ENCODE peak calls at places on chromosome 19, in seven cellular contexts. P is IMR-90, F is neuronal stem cell, A is H9, L is neural progenitor cell, W is astrocyte, H is mammary epithelial cell. R is an unnamed sample.

GRCh38 chr19:7927605-7928333 is 1.8 kb upstream of the CTXN1 start:
- DNase-seq in P (no peak), F (no peak), A (no peak), L (no peak), W (no peak), H (no peak), R (no peak)

GRCh38 chr19:6963937-6964336 is 57.3 kb downstream of the MBD3L2B start:
- DNase-seq in P (no peak), F (no peak), A (no peak), L (no peak), W (no peak), H (no peak), R (peak)

GRCh38 chr19:36051236-36051635 is 2.8 kb downstream of the THAP8 start:
- DNase-seq in P (no peak), F (no peak), A (peak), L (peak), W (no peak), H (no peak), R (peak)

GRCh38 chr19:7699422-7700127 is 2.4 kb downstream of the FCER2 start:
- DNase-seq in P (no peak), F (no peak), A (no peak), L (no peak), W (no peak), H (peak), R (no peak)

GRCh38 chr19:35451278-35452096 is 3.4 kb downstream of the FFAR2 start:
- DNase-seq in P (no peak), F (no peak), A (no peak), L (no peak), W (no peak), H (no peak), R (peak)

GRCh38 chr19:41339936-41340335 is 13.8 kb downstream of the TGFB1 start:
- DNase-seq in P (peak), F (no peak), A (no peak), L (no peak), W (peak), H (no peak), R (no peak)

GRCh38 chr19:15155296-15155695 is 45.5 kb downstream of the NOTCH3 start:
- DNase-seq in P (no peak), F (no peak), A (no peak), L (no peak), W (no peak), H (no peak), R (no peak)

GRCh38 chr19:42324655-42325307 is 654 bp upstream of the MEGF8 start:
- DNase-seq in P (no peak), F (no peak), A (no peak), L (peak), W (no peak), H (no peak), R (no peak)

GRCh38 chr19:18377026-18377425 is 8.9 kb upstream of the GDF15 start:
- DNase-seq in P (no peak), F (no peak), A (no peak), L (no peak), W (no peak), H (no peak), R (no peak)

GRCh38 chr19:47186337-47187022 is 44.5 kb downstream of the BBC3 start:
- DNase-seq in P (no peak), F (no peak), A (no peak), L (no peak), W (no peak), H (no peak), R (no peak)

GRCh38 chr19:46497773-46498172 is 2.1 kb upstream of the PNMA8B start:
- DNase-seq in P (peak), F (no peak), A (no peak), L (no peak), W (no peak), H (no peak), R (no peak)

GRCh38 chr19:49512970-49513745 is 697 bp downstream of the FCGRT start:
- DNase-seq in P (no peak), F (peak), A (peak), L (peak), W (no peak), H (no peak), R (peak)

GRCh38 chr19:54339646-54340358 is 840 bp upstream of the LILRA4 start:
- DNase-seq in P (no peak), F (no peak), A (no peak), L (no peak), W (no peak), H (no peak), R (peak)

GRCh38 chr19:40685563-40685962 is 4.9 kb downstream of the NUMBL start:
- DNase-seq in P (no peak), F (no peak), A (no peak), L (no peak), W (no peak), H (no peak), R (no peak)

GRCh38 chr19:4807188-4807587 is 15.7 kb downstream of the FEM1A start:
- DNase-seq in P (no peak), F (no peak), A (no peak), L (no peak), W (no peak), H (no peak), R (peak)

GRCh38 chr19:4704317-4704673 is 19.3 kb downstream of the DPP9 start:
- DNase-seq in P (no peak), F (no peak), A (no peak), L (no peak), W (no peak), H (no peak), R (no peak)

GRCh38 chr19:3656073-3656746 is 29.6 kb upstream of the CACTIN start:
- DNase-seq in P (peak), F (no peak), A (no peak), L (no peak), W (peak), H (no peak), R (no peak)

GRCh38 chr19:16078759-16079707 is 2.7 kb downstream of the TPM4 start:
- DNase-seq in P (peak), F (no peak), A (no peak), L (peak), W (peak), H (peak), R (peak)

GRCh38 chr19:55504981-55505380 is 16.7 kb downstream of the SSC5D start:
- DNase-seq in P (no peak), F (no peak), A (no peak), L (no peak), W (no peak), H (no peak), R (no peak)

GRCh38 chr19:31279436-31279765 is 69.8 kb downstream of the TSHZ3 start:
- DNase-seq in P (no peak), F (no peak), A (no peak), L (no peak), W (no peak), H (no peak), R (no peak)

GRCh38 chr19:4376991-4377781 is 23.2 kb downstream of the SH3GL1 start:
- DNase-seq in P (peak), F (no peak), A (no peak), L (no peak), W (no peak), H (peak), R (no peak)

GRCh38 chr19:6616011-6616410 is 25.1 kb upstream of the CD70 start:
- DNase-seq in P (no peak), F (no peak), A (no peak), L (no peak), W (peak), H (peak), R (no peak)

GRCh38 chr19:570315-570714 is 2.1 kb upstream of the BSG start:
- DNase-seq in P (no peak), F (no peak), A (peak), L (no peak), W (no peak), H (no peak), R (no peak)

GRCh38 chr19:426725-427445 is 17.9 kb upstream of the C2CD4C start:
- DNase-seq in P (no peak), F (no peak), A (no peak), L (no peak), W (no peak), H (no peak), R (no peak)

GRCh38 chr19:45842198-45842597 is 20.7 kb downstream of the SYMPK start:
- DNase-seq in P (no peak), F (no peak), A (no peak), L (no peak), W (no peak), H (no peak), R (no peak)

GRCh38 chr19:11832253-11832912 is 16.1 kb upstream of the ZNF439 start:
- DNase-seq in P (no peak), F (no peak), A (no peak), L (no peak), W (no peak), H (no peak), R (no peak)

GRCh38 chr19:11833541-11833940 is 15.0 kb upstream of the ZNF439 start:
- DNase-seq in P (no peak), F (no peak), A (no peak), L (no peak), W (no peak), H (no peak), R (no peak)
- H2AFZ ChIP-seq in P (no peak), F (no peak), A (no peak), L (no peak), W (no peak), H (no peak), R (no peak)

DNA sequence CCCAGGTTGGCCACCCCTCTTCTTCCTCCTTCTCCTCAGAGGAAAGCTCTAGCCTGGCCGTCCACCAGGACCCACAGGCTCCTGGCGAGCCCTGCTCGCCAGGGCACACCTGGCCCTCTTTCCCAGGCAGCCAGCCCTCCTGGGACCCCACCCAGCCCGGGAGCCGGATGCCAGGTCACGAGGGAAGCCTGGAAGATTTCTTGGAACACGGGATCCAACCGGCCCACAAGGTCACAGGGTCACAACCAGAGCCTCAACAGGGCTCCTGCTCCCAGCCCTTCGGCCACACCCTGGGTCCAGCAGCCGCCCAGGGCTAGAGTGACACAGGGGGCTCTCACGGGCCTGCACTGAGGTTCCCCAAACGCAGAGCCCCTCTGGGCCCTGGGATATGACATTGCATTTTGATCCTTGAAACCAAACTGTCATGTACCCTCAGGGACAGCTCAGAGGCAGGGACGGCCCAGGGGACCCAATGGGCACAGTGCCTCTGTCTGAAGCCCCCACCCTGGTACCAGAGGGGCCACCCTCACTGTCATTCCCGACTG is 5.5 kb downstream of the MKNK2 start:
- DNase-seq in P (no peak), F (no peak), A (no peak), L (no peak), W (no peak), H (no peak), R (peak)
- H3K9ac ChIP-seq in P (no peak), F (no peak), A (no peak), L (no peak), W (no peak), H (no peak), R (peak)

GRCh38 chr19:13744179-13744578 is 20.1 kb upstream of the MRI1 start:
- DNase-seq in P (no peak), F (no peak), A (no peak), L (no peak), W (no peak), H (no peak), R (no peak)

GRCh38 chr19:13742756-13743155 is 21.6 kb upstream of the MRI1 start:
- DNase-seq in P (peak), F (no peak), A (no peak), L (no peak), W (no peak), H (peak), R (no peak)

GRCh38 chr19:13748169-13748884 is 16.0 kb upstream of the MRI1 start:
- DNase-seq in P (peak), F (no peak), A (no peak), L (peak), W (peak), H (peak), R (peak)

GRCh38 chr19:13751436-13751835 is 12.9 kb upstream of the MRI1 start:
- DNase-seq in P (no peak), F (no peak), A (no peak), L (no peak), W (no peak), H (no peak), R (no peak)

DNA sequence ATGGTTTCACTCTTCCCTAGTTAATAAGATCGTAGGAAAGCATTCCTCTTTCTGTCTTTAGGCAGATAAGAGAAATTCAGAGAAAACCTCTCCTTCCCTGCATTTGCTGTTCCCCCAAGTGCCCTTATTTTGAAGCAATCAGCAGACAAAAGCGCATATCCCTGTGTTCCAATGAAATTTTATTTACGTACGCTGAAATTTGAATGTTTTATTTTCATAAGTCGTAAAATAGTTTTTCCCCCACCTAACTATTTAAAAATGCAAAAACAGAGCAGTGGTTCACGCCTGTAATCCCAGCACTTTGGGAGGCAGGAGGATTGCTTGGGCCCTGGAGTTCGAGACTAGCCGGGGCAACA is 17.2 kb upstream of the MRI1 start:
- DNase-seq in P (no peak), F (no peak), A (no peak), L (no peak), W (no peak), H (no peak), R (no peak)
- H2AFZ ChIP-seq in P (peak), F (peak), A (no peak), L (no peak), W (peak), H (peak), R (peak)

GRCh38 chr19:39369200-39369599 is 21.7 kb downstream of the PAF1 start:
- DNase-seq in P (no peak), F (no peak), A (no peak), L (no peak), W (no peak), H (no peak), R (no peak)

GRCh38 chr19:39370735-39371134 is 20.2 kb downstream of the PAF1 start:
- DNase-seq in P (no peak), F (no peak), A (no peak), L (no peak), W (no peak), H (no peak), R (no peak)

GRCh38 chr19:39372941-39373340 is 18.0 kb downstream of the PAF1 start:
- DNase-seq in P (peak), F (no peak), A (no peak), L (no peak), W (no peak), H (no peak), R (no peak)

GRCh38 chr19:39375929-39376328 is 15.0 kb downstream of the PAF1 start:
- DNase-seq in P (no peak), F (no peak), A (no peak), L (no peak), W (no peak), H (no peak), R (no peak)

DNA sequence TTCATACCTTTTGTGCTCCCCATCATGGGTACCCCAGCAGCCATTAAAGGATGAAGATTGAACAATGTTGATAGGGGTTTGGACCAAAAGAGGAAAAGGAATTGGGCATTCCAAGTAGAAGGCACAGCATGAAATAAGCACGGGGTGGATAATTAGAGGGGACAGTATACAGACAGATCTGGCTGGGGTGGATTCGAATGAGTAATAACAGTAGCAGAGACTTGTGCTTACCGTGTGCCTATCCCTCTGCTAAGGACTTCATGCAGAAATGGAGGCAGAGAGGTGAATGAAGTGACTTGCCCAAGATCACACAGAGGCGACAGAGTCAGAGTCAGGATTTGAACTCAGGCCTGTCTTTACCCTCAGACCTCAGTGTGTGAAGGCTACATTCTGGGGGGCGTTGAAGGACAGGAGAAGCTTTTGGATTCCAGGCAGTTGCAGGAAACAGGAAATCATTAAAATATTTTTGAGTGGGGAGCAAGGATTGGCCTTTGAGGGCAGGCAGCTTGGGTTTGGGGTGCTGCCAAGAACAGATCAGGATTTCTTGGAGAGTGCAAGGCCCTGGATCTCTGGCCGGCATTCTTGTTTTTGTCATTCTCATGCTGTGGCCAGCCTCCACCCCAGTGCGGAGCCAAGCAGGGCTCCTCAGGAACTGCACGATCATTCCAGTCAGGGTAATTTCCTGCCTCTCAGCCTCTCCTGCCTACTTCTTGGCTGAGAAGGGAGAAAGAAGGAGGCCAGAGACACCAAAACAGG is 18.7 kb downstream of the PAF1 start:
- DNase-seq in P (peak), F (no peak), A (no peak), L (no peak), W (peak), H (peak), R (no peak)
- H3K9ac ChIP-seq in P (peak), F (no peak), A (no peak), L (no peak), W (peak), H (no peak), R (no peak)

GRCh38 chr19:43351998-43352746 is 1.3 kb upstream of the CD177 start:
- DNase-seq in P (no peak), F (no peak), A (no peak), L (no peak), W (no peak), H (no peak), R (no peak)

GRCh38 chr19:43354305-43354627 is 780 bp downstream of the CD177 start:
- DNase-seq in P (no peak), F (peak), A (peak), L (peak), W (no peak), H (no peak), R (no peak)

GRCh38 chr19:43353606-43354304 is at the start of gene CD177:
- DNase-seq in P (no peak), F (peak), A (no peak), L (peak), W (no peak), H (no peak), R (no peak)
- H2AFZ ChIP-seq in P (peak), F (peak), A (no peak), L (peak), W (peak), H (no peak), R (no peak)

DNA sequence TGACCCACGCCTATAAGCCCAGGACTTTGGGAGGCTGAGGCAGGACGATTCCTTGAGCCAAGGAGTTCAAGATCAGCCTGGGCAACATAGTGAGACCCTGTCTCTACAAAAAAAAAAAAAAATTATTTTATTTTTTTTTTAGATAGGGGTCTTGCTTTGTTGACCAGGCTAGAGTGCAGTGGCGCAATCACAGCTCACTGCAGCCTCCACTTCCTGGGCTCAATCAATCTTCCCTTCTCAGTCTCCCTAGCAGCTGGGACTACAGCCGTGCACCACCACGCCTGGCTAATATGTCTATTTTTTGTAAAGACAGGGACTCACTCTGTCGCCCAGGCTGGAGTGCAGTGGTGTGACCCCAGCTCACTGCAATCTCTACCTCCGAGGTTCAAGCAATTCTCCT is 4.7 kb downstream of the C19orf38 start:
- DNase-seq in P (no peak), F (no peak), A (no peak), L (no peak), W (no peak), H (no peak), R (no peak)
- H3K9ac ChIP-seq in P (no peak), F (no peak), A (no peak), L (no peak), W (no peak), H (no peak), R (no peak)

DNA sequence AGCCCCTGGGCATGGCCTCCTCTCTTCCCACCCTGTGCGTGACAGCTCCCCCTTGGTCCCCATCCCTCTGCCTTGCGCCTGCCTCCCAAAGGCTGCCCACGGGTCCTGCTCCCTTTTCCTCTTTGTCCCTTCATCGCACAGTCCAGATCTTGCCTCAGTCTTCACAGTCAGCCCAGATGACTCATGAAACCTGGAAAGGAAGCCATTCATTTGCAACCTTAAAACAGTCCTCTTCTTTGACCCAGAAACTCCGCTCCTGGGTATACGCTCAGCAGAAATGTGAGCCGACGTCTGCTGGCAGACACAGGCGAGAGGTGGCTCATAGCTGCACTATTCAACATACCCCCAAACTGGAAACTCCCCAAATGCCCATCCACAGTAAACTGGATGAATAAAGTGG is 13.6 kb upstream of the PEPD start:
- DNase-seq in P (peak), F (no peak), A (no peak), L (no peak), W (peak), H (peak), R (no peak)
- H2AFZ ChIP-seq in P (no peak), F (no peak), A (no peak), L (no peak), W (peak), H (no peak), R (no peak)